ENCODE peak calls at places on chromosomes 12 and 14, in nine cellular contexts. K, V, Z, B, P, H, E, G and U are unnamed samples.

GRCh38 chr12:65525501-65526141 is 247.1 kb downstream of the MSRB3 start:
- DNase-seq in K (no peak), V (no peak), Z (no peak), B (no peak), P (no peak), H (no peak), E (peak), G (peak), U (no peak)

GRCh38 chr14:55688566-55688965 is 108.6 kb downstream of the KTN1 start:
- DNase-seq in K (no peak), V (no peak), Z (no peak), B (no peak), P (no peak), H (no peak), E (no peak), G (no peak), U (no peak)

GRCh38 chr14:31745741-31746140 is 184.5 kb downstream of the NUBPL start:
- DNase-seq in K (no peak), V (no peak), Z (no peak), B (no peak), P (no peak), H (no peak), E (no peak), G (no peak), U (no peak)

GRCh38 chr14:43792980-43793379 is 714.1 kb downstream of the FSCB start:
- DNase-seq in K (no peak), V (no peak), Z (peak), B (no peak), P (no peak), H (no peak), E (no peak), G (no peak), U (no peak)

GRCh38 chr12:104384141-104384880 is 72.4 kb upstream of the CHST11 start:
- DNase-seq in K (no peak), V (no peak), Z (no peak), B (no peak), P (no peak), H (no peak), E (no peak), G (no peak), U (peak)

GRCh38 chr14:53041067-53041466 is 90.2 kb upstream of the FERMT2 start:
- DNase-seq in K (no peak), V (no peak), Z (no peak), B (no peak), P (no peak), H (no peak), E (no peak), G (no peak), U (no peak)

GRCh38 chr14:104073764-104074163 is 11.7 kb upstream of the ASPG start:
- DNase-seq in K (no peak), V (no peak), Z (no peak), B (no peak), P (no peak), H (no peak), E (no peak), G (no peak), U (no peak)

GRCh38 chr12:121009744-121010143 is 6.5 kb downstream of the C12orf43 start:
- DNase-seq in K (no peak), V (no peak), Z (peak), B (no peak), P (no peak), H (peak), E (peak), G (peak), U (no peak)

GRCh38 chr14:99740411-99740810 is 52.8 kb upstream of the EML1 start:
- DNase-seq in K (no peak), V (no peak), Z (no peak), B (no peak), P (no peak), H (no peak), E (no peak), G (no peak), U (no peak)

GRCh38 chr14:100822921-100823320 is 3.0 kb upstream of the MEG3 start:
- DNase-seq in K (no peak), V (no peak), Z (peak), B (no peak), P (no peak), H (no peak), E (no peak), G (no peak), U (no peak)

GRCh38 chr14:95872777-95873176 is 3.9 kb upstream of the TUNAR start:
- DNase-seq in K (no peak), V (no peak), Z (no peak), B (no peak), P (no peak), H (no peak), E (no peak), G (no peak), U (no peak)

GRCh38 chr14:32564591-32564990 is 235.5 kb downstream of the AKAP6 start:
- DNase-seq in K (no peak), V (no peak), Z (peak), B (no peak), P (no peak), H (no peak), E (peak), G (peak), U (no peak)

GRCh38 chr14:44279357-44279756 is 227.7 kb downstream of the FSCB start:
- DNase-seq in K (no peak), V (no peak), Z (no peak), B (no peak), P (no peak), H (no peak), E (no peak), G (no peak), U (no peak)

GRCh38 chr12:52969828-52970569 is 21.1 kb downstream of the KRT18 start:
- DNase-seq in K (no peak), V (no peak), Z (no peak), B (no peak), P (no peak), H (peak), E (no peak), G (no peak), U (no peak)

GRCh38 chr14:76958975-76959710 is 69.4 kb downstream of the IRF2BPL start:
- DNase-seq in K (no peak), V (no peak), Z (no peak), B (no peak), P (no peak), H (no peak), E (peak), G (no peak), U (peak)

GRCh38 chr14:95765016-95765415 is 51.1 kb upstream of the TCL1A start:
- DNase-seq in K (no peak), V (no peak), Z (no peak), B (no peak), P (no peak), H (no peak), E (no peak), G (no peak), U (no peak)

GRCh38 chr14:50910495-50911420 is 33.5 kb downstream of the PYGL start:
- DNase-seq in K (no peak), V (no peak), Z (no peak), B (no peak), P (no peak), H (peak), E (no peak), G (no peak), U (no peak)

GRCh38 chr12:122206976-122207375 is 3.5 kb downstream of the B3GNT4 start:
- DNase-seq in K (no peak), V (peak), Z (no peak), B (no peak), P (no peak), H (no peak), E (no peak), G (no peak), U (no peak)

GRCh38 chr12:104682790-104683279 is 226.1 kb downstream of the CHST11 start:
- DNase-seq in K (no peak), V (no peak), Z (no peak), B (no peak), P (no peak), H (no peak), E (no peak), G (no peak), U (peak)

GRCh38 chr14:95516554-95517209 is at the start of gene SYNE3:
- DNase-seq in K (no peak), V (peak), Z (no peak), B (no peak), P (peak), H (peak), E (no peak), G (no peak), U (peak)

GRCh38 chr12:6688543-6688999 is 604 bp downstream of the ZNF384 start:
- DNase-seq in K (no peak), V (no peak), Z (no peak), B (no peak), P (no peak), H (no peak), E (no peak), G (no peak), U (peak)

GRCh38 chr12:53298154-53298553 is 1.3 kb upstream of the MYG1 start:
- DNase-seq in K (no peak), V (no peak), Z (peak), B (peak), P (no peak), H (no peak), E (peak), G (peak), U (no peak)

GRCh38 chr12:68572650-68573049 is 38.0 kb upstream of the RAP1B start:
- DNase-seq in K (no peak), V (no peak), Z (no peak), B (no peak), P (no peak), H (no peak), E (peak), G (no peak), U (no peak)

GRCh38 chr14:91835197-91835919 is 32.0 kb downstream of the TC2N start:
- DNase-seq in K (no peak), V (no peak), Z (no peak), B (no peak), P (no peak), H (peak), E (no peak), G (no peak), U (no peak)

GRCh38 chr12:88298761-88299242 is 156.7 kb downstream of the TMTC3 start:
- DNase-seq in K (no peak), V (no peak), Z (peak), B (no peak), P (no peak), H (no peak), E (peak), G (peak), U (peak)

GRCh38 chr14:75522919-75523318 is 650 bp downstream of the BATF start:
- DNase-seq in K (no peak), V (no peak), Z (no peak), B (no peak), P (no peak), H (no peak), E (no peak), G (no peak), U (no peak)

GRCh38 chr12:107349008-107349747 is 255.8 kb upstream of the CRY1 start:
- DNase-seq in K (peak), V (no peak), Z (peak), B (peak), P (no peak), H (peak), E (peak), G (peak), U (no peak)

GRCh38 chr14:88326352-88327103 is 3.5 kb upstream of the KCNK10 start:
- DNase-seq in K (no peak), V (no peak), Z (peak), B (no peak), P (no peak), H (no peak), E (no peak), G (no peak), U (no peak)

GRCh38 chr14:89138846-89139245 is 278.2 kb downstream of the FOXN3 start:
- DNase-seq in K (no peak), V (no peak), Z (peak), B (no peak), P (no peak), H (no peak), E (no peak), G (no peak), U (no peak)

GRCh38 chr12:123502163-123502562 is 31.4 kb downstream of the RILPL1 start:
- DNase-seq in K (no peak), V (no peak), Z (no peak), B (no peak), P (no peak), H (no peak), E (no peak), G (no peak), U (no peak)

GRCh38 chr12:46358791-46359666 is 13.5 kb downstream of the SLC38A2 start:
- DNase-seq in K (no peak), V (no peak), Z (peak), B (no peak), P (no peak), H (no peak), E (peak), G (peak), U (no peak)

GRCh38 chr12:48822139-48822538 is 3.8 kb downstream of the CACNB3 start:
- DNase-seq in K (no peak), V (no peak), Z (no peak), B (no peak), P (no peak), H (no peak), E (no peak), G (no peak), U (no peak)

GRCh38 chr12:113161415-113162016 is 12.0 kb downstream of the CFAP73 start:
- DNase-seq in K (no peak), V (no peak), Z (no peak), B (no peak), P (no peak), H (peak), E (no peak), G (no peak), U (peak)

GRCh38 chr12:18965210-18965609 is 164.3 kb upstream of the PLEKHA5 start:
- DNase-seq in K (no peak), V (no peak), Z (no peak), B (no peak), P (no peak), H (no peak), E (no peak), G (no peak), U (no peak)

GRCh38 chr14:100677925-100678765 is 48.5 kb upstream of the DLK1 start:
- DNase-seq in K (no peak), V (no peak), Z (peak), B (peak), P (peak), H (no peak), E (peak), G (peak), U (no peak)

GRCh38 chr14:69037790-69038448 is 58.8 kb upstream of the ACTN1 start:
- DNase-seq in K (no peak), V (no peak), Z (no peak), B (no peak), P (no peak), H (no peak), E (no peak), G (peak), U (no peak)

DNA sequence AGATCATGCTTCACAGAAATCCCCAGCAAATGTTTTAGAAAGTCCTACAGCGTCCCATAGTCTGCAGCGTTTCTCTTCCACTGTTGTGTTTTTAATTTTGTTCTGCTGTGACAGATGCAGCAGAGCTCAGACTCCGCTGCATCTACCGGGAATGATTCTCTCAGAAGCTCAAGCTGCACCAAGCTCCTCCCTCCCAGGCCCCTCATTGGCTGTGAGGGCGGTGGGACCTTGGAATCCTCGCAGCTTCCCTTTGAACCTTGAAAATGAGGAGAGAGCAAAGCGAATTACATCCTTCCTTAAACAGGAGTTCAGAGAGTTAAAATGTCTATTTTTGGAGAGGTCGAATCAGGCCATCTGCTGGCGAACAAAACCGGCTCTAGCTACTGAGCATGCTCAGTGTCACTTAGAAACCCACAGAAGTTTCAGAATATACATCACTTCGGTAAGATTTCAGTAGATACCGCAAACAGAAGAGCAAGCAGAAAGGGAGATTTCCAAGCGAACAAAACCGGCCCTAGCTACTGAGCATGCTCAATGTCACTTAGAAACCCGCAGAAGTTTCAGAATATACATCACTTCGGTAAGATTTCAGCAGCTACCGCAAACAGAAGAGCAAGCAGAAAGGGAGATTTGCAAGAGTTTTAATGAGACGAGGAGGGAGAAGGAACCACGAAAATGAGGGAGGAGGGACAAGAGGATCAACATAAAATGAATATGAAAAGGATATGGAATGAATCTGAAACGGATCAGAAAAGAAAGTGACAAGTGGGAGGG is at the start of gene ABCD2:
- DNase-seq in K (peak), V (peak), Z (peak), B (peak), P (peak), H (peak), E (peak), G (peak), U (peak)
- TF ChIP-seq CTCF in K (peak), V (no peak), Z (no peak), B (no peak), P (no peak), H (no peak), E (no peak), G (no peak), U (no peak)

DNA sequence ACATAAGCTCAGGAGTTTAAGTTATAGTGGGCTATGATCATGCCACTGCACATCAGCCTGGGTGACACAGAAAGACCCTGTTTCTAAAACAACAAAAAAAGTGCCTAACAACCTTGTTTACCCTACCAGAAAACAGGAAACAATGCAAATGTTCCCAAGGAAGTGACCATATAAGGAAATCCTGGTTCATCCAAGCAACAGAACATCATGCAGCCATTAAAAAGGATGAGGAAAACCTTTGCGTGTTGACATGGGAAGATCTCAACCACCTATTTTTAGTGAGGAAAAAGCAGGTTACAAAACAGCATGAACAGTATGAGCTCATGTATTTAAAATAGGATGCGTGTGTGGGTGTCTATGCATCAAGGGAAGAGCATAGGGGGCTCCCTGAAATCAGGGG is 13.7 kb downstream of the HRK start:
- DNase-seq in K (no peak), V (no peak), Z (no peak), B (no peak), P (no peak), H (no peak), E (no peak), G (no peak), U (no peak)
- TF ChIP-seq CTCF in K (no peak), V (no peak), Z (no peak), B (no peak), P (no peak), H (no peak), E (no peak), G (no peak), U (no peak)

GRCh38 chr12:115468087-115468510 is 784.1 kb upstream of the TBX3 start:
- DNase-seq in K (no peak), V (no peak), Z (peak), B (no peak), P (no peak), H (peak), E (peak), G (peak), U (no peak)
- TF ChIP-seq CTCF in K (no peak), V (no peak), Z (peak), B (peak), P (no peak), H (no peak), E (peak), G (peak), U (no peak)

GRCh38 chr14:59900536-59900935 is 19.4 kb upstream of the LRRC9 start:
- DNase-seq in K (no peak), V (no peak), Z (no peak), B (no peak), P (no peak), H (no peak), E (no peak), G (no peak), U (no peak)

GRCh38 chr14:59895721-59896120 is 24.2 kb upstream of the LRRC9 start:
- DNase-seq in K (no peak), V (no peak), Z (no peak), B (no peak), P (no peak), H (no peak), E (no peak), G (no peak), U (no peak)

GRCh38 chr14:59897757-59898383 is 22.1 kb upstream of the LRRC9 start:
- DNase-seq in K (no peak), V (no peak), Z (peak), B (no peak), P (no peak), H (peak), E (peak), G (peak), U (peak)
- TF ChIP-seq CTCF in K (peak), V (peak), Z (peak), B (peak), P (no peak), H (peak), E (peak), G (peak), U (no peak)

GRCh38 chr14:59631237-59631636 is 54.6 kb upstream of the CCDC175 start:
- DNase-seq in K (no peak), V (no peak), Z (peak), B (no peak), P (no peak), H (peak), E (no peak), G (peak), U (peak)
- TF ChIP-seq CTCF in K (peak), V (peak), Z (peak), B (peak), P (no peak), H (no peak), E (peak), G (peak), U (no peak)

DNA sequence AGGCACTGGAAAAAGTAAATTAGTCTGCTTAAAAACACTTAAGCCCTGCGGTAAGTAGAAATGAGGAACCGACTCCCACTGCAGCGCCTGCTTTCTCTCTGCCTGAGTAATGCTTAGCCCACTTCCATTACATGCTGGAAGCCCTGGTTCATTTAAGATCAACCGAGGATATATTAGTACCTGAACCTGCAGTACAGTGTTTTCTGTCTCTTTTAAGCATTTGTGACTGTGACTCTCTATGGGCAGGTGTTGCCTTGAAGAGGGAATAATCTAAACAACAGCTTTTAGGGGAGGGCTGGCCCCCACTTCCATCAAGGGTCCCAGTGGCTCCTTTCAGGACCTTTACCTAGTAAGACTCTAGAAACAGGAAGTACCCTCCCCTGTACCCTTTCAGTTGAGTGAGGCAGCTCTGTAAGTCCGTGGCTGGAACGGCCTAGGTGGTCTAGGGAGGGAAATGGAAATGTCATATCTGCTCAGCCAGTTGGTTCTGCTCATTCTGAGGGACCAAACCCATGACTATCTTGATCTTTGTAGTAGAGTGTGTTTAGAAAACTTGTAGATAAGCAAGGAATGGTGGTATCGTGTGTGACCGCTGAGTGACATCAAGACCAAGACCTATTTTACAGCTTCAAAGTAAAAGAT is 56.2 kb downstream of the FNTB start:
- DNase-seq in K (no peak), V (no peak), Z (no peak), B (no peak), P (no peak), H (no peak), E (no peak), G (no peak), U (no peak)
- TF ChIP-seq CTCF in K (no peak), V (no peak), Z (no peak), B (no peak), P (no peak), H (no peak), E (no peak), G (no peak), U (no peak)